ENCODE peak calls at places on chromosomes 1 and 21, in seven cellular contexts. T is foreskin keratinocyte; L is upper lobe of right lung; N is psoas muscle; Y is esophagus muscularis mucosa; U is effector memory CD4-positive, alpha-beta T cell; O is colonic mucosa. P is an unnamed sample.

GRCh38 chr1:211900411-211900810 is 69.8 kb upstream of the LPGAT1 start:
- DNase-seq in T (no peak), L (no peak), N (no peak), Y (no peak), U (no peak), O (peak; percentile 57), P (no peak)

GRCh38 chr1:89873757-89874156 is 52.9 kb downstream of the LRRC8D start:
- DNase-seq in T (peak; percentile 42), L (no peak), N (no peak), Y (no peak), U (no peak), O (no peak), P (no peak)

GRCh38 chr1:41450747-41451285 is 33.7 kb downstream of the EDN2 start:
- DNase-seq in T (no peak), L (no peak), N (no peak), Y (no peak), U (no peak), O (no peak), P (no peak)

GRCh38 chr1:53288247-53289049 is 39.4 kb downstream of the LRP8 start:
- DNase-seq in T (no peak), L (no peak), N (no peak), Y (no peak), U (no peak), O (no peak), P (peak; percentile 70)

GRCh38 chr21:40680311-40680710 is 166.6 kb downstream of the DSCAM start:
- DNase-seq in T (no peak), L (no peak), N (no peak), Y (no peak), U (no peak), O (no peak), P (no peak)

GRCh38 chr1:33455537-33456301 is 16.7 kb upstream of the ZSCAN20 start:
- DNase-seq in T (peak; percentile 78), L (peak; percentile 53), N (no peak), Y (no peak), U (peak; percentile 8), O (peak; percentile 38), P (peak; percentile 60)

GRCh38 chr1:244730153-244730933 is 77.4 kb downstream of the DESI2 start:
- DNase-seq in T (peak; percentile 20), L (peak; percentile 78), N (peak; percentile 43), Y (no peak), U (no peak), O (peak; percentile 40), P (no peak)

GRCh38 chr1:25534389-25534788 is 9.0 kb upstream of the LDLRAP1 start:
- DNase-seq in T (no peak), L (no peak), N (no peak), Y (no peak), U (no peak), O (no peak), P (no peak)

GRCh38 chr21:36866419-36866818 is 100.0 kb downstream of the HLCS start:
- DNase-seq in T (no peak), L (no peak), N (no peak), Y (peak; percentile 10), U (no peak), O (no peak), P (no peak)

GRCh38 chr1:30423570-30423969 is 299.8 kb downstream of the MATN1 start:
- DNase-seq in T (no peak), L (no peak), N (no peak), Y (peak; percentile 60), U (no peak), O (no peak), P (no peak)

GRCh38 chr1:14970115-14970798 is 183.3 kb upstream of the TMEM51 start:
- DNase-seq in T (peak; percentile 65), L (no peak), N (peak; percentile 47), Y (no peak), U (no peak), O (peak; percentile 52), P (peak; percentile 71)

GRCh38 chr1:196196486-196196885 is 411.8 kb downstream of the KCNT2 start:
- DNase-seq in T (no peak), L (no peak), N (no peak), Y (no peak), U (no peak), O (no peak), P (no peak)

GRCh38 chr1:31488528-31488927 is 75.5 kb downstream of the SERINC2 start:
- DNase-seq in T (no peak), L (no peak), N (no peak), Y (no peak), U (no peak), O (no peak), P (no peak)

GRCh38 chr1:26084091-26084561 is 16.7 kb upstream of the TRIM63 start:
- DNase-seq in T (no peak), L (no peak), N (peak; percentile 19), Y (no peak), U (no peak), O (no peak), P (no peak)

GRCh38 chr1:6484826-6485139 is 6.7 kb downstream of the PLEKHG5 start:
- DNase-seq in T (no peak), L (no peak), N (no peak), Y (no peak), U (no peak), O (no peak), P (no peak)

GRCh38 chr1:109478806-109479205 is 4.9 kb upstream of the ATXN7L2 start:
- DNase-seq in T (peak; percentile 36), L (no peak), N (no peak), Y (no peak), U (no peak), O (peak; percentile 58), P (no peak)

GRCh38 chr1:161216945-161217712 is 2.0 kb downstream of the FCER1G start:
- DNase-seq in T (no peak), L (no peak), N (no peak), Y (no peak), U (no peak), O (no peak), P (no peak)

GRCh38 chr1:51990478-51990965 is at the start of gene RAB3B:
- DNase-seq in T (peak; percentile 44), L (peak; percentile 84), N (peak; percentile 40), Y (no peak), U (peak; percentile 56), O (peak; percentile 81), P (peak; percentile 94)

GRCh38 chr1:40132383-40133121 is 28.6 kb upstream of the RLF start:
- DNase-seq in T (no peak), L (no peak), N (no peak), Y (no peak), U (no peak), O (no peak), P (no peak)

GRCh38 chr1:106676021-106676420 is 380.5 kb upstream of the PRMT6 start:
- DNase-seq in T (peak; percentile 29), L (no peak), N (no peak), Y (no peak), U (no peak), O (no peak), P (no peak)

GRCh38 chr1:156648951-156649350 is 7.0 kb downstream of the BCAN start:
- DNase-seq in T (no peak), L (no peak), N (no peak), Y (no peak), U (no peak), O (no peak), P (no peak)

GRCh38 chr1:209565759-209566678 is 17.5 kb upstream of the CAMK1G start:
- DNase-seq in T (peak; percentile 72), L (peak; percentile 75), N (peak; percentile 70), Y (peak; percentile 94), U (peak; percentile 61), O (peak; percentile 83), P (peak; percentile 91)

GRCh38 chr1:2785631-2786328 is 15.7 kb downstream of the TTC34 start:
- DNase-seq in T (no peak), L (peak; percentile 60), N (peak; percentile 2), Y (no peak), U (no peak), O (no peak), P (no peak)

GRCh38 chr1:2788506-2789163 is 12.9 kb downstream of the TTC34 start:
- DNase-seq in T (no peak), L (peak; percentile 44), N (peak; percentile 10), Y (no peak), U (no peak), O (no peak), P (no peak)

GRCh38 chr1:2787163-2787911 is 14.2 kb downstream of the TTC34 start:
- DNase-seq in T (no peak), L (peak; percentile 61), N (peak; percentile 2), Y (no peak), U (no peak), O (no peak), P (no peak)

GRCh38 chr1:2784854-2785630 is 16.5 kb downstream of the TTC34 start:
- DNase-seq in T (no peak), L (no peak), N (peak; percentile 4), Y (no peak), U (no peak), O (no peak), P (no peak)

GRCh38 chr1:2786329-2787162 is 14.9 kb downstream of the TTC34 start:
- DNase-seq in T (no peak), L (peak; percentile 80), N (peak; percentile 48), Y (no peak), U (peak; percentile 57), O (peak; percentile 64), P (peak; percentile 77)
- H3K27me3 ChIP-seq in T (no peaks in the 10 kb centered on the region), L (peaks cover 54% of the 10 kb centered on the region), N (peaks cover 56% of the 10 kb centered on the region), Y (peaks cover 24% of the 10 kb centered on the region), U (peaks cover 35% of the 10 kb centered on the region), O (peaks cover 3% of the 10 kb centered on the region), P (no peaks in the 10 kb centered on the region)

GRCh38 chr1:232872738-232873137 is 67.5 kb downstream of the MAP10 start:
- DNase-seq in T (peak; percentile 12), L (no peak), N (no peak), Y (peak; percentile 64), U (no peak), O (no peak), P (no peak)

GRCh38 chr1:232865118-232865931 is 60.1 kb downstream of the MAP10 start:
- DNase-seq in T (no peak), L (no peak), N (no peak), Y (peak; percentile 70), U (no peak), O (no peak), P (no peak)

GRCh38 chr1:232873412-232873811 is 68.2 kb downstream of the MAP10 start:
- DNase-seq in T (peak; percentile 75), L (no peak), N (no peak), Y (peak; percentile 81), U (no peak), O (no peak), P (no peak)

GRCh38 chr1:232873931-232874330 is 68.7 kb downstream of the MAP10 start:
- DNase-seq in T (peak; percentile 50), L (no peak), N (no peak), Y (no peak), U (no peak), O (no peak), P (no peak)

GRCh38 chr1:232868793-232869491 is 63.7 kb downstream of the MAP10 start:
- DNase-seq in T (peak; percentile 94), L (no peak), N (peak; percentile 40), Y (peak; percentile 82), U (no peak), O (no peak), P (no peak)
- H3K27me3 ChIP-seq in T (no peaks in the 10 kb centered on the region), L (no peaks in the 10 kb centered on the region), N (no peaks in the 10 kb centered on the region), Y (no peaks in the 10 kb centered on the region), U (no peaks in the 10 kb centered on the region), O (no peaks in the 10 kb centered on the region), P (no peaks in the 10 kb centered on the region)

GRCh38 chr1:34865981-34866761 is 6.6 kb upstream of the SMIM12 start:
- DNase-seq in T (peak; percentile 53), L (peak; percentile 95), N (peak; percentile 87), Y (peak; percentile 98), U (peak; percentile 89), O (peak; percentile 92), P (peak; percentile 60)
- H3K27me3 ChIP-seq in T (peaks cover 16% of the 10 kb centered on the region), L (no peaks in the 10 kb centered on the region), N (no peaks in the 10 kb centered on the region), Y (no peaks in the 10 kb centered on the region), U (no peaks in the 10 kb centered on the region), O (no peaks in the 10 kb centered on the region), P (no peaks in the 10 kb centered on the region)

GRCh38 chr1:203304391-203304918 is 864 bp upstream of the BTG2 start:
- DNase-seq in T (no peak), L (peak; percentile 56), N (no peak), Y (no peak), U (no peak), O (peak; percentile 39), P (no peak)
- H3K27me3 ChIP-seq in T (no peaks in the 10 kb centered on the region), L (no peaks in the 10 kb centered on the region), N (no peaks in the 10 kb centered on the region), Y (no peaks in the 10 kb centered on the region), U (no peaks in the 10 kb centered on the region), O (no peaks in the 10 kb centered on the region), P (no peaks in the 10 kb centered on the region)